ENCODE peak calls at places on chromosome 17, in seven cellular contexts. Z, D, F, S, I, M and T are unnamed samples.

GRCh38 chr17:41464682-41465081 is 2.5 kb downstream of the KRT32 start:
- DNase-seq in Z (no peak), D (no peak), F (peak; percentile 21), S (no peak), I (peak; percentile 76), M (peak; percentile 96), T (no peak)

GRCh38 chr17:80000955-80001354 is 34.7 kb downstream of the TBC1D16 start:
- DNase-seq in Z (no peak), D (no peak), F (no peak), S (no peak), I (no peak), M (no peak), T (no peak)

GRCh38 chr17:80125656-80126448 is 21.1 kb downstream of the EIF4A3 start:
- DNase-seq in Z (no peak), D (no peak), F (no peak), S (no peak), I (peak; percentile 83), M (no peak), T (no peak)

GRCh38 chr17:65638221-65638940 is 76.9 kb upstream of the AXIN2 start:
- DNase-seq in Z (no peak), D (no peak), F (no peak), S (no peak), I (peak; percentile 86), M (no peak), T (no peak)

GRCh38 chr17:77755410-77755963 is 203.0 kb upstream of the TNRC6C start:
- DNase-seq in Z (no peak), D (no peak), F (no peak), S (no peak), I (no peak), M (no peak), T (no peak)

GRCh38 chr17:72788950-72789585 is 303.4 kb downstream of the SLC39A11 start:
- DNase-seq in Z (no peak), D (no peak), F (no peak), S (no peak), I (peak; percentile 14), M (no peak), T (no peak)

GRCh38 chr17:72985882-72986720 is 106.4 kb downstream of the SLC39A11 start:
- DNase-seq in Z (peak; percentile 14), D (peak; percentile 69), F (peak; percentile 14), S (peak; percentile 82), I (peak; percentile 77), M (peak; percentile 88), T (peak; percentile 58)

GRCh38 chr17:74037320-74037719 is 166.2 kb upstream of the RPL38 start:
- DNase-seq in Z (no peak), D (no peak), F (no peak), S (no peak), I (no peak), M (peak; percentile 44), T (no peak)

GRCh38 chr17:42521666-42522262 is 14.3 kb upstream of the NAGLU start:
- DNase-seq in Z (no peak), D (no peak), F (no peak), S (peak; percentile 12), I (no peak), M (no peak), T (no peak)

GRCh38 chr17:259341-259976 is 78.0 kb upstream of the DOC2B start:
- DNase-seq in Z (no peak), D (no peak), F (no peak), S (no peak), I (no peak), M (no peak), T (no peak)

GRCh38 chr17:35345926-35346771 is 27.3 kb downstream of the SLFN11 start:
- DNase-seq in Z (peak; percentile 26), D (peak; percentile 15), F (peak; percentile 12), S (no peak), I (peak; percentile 58), M (no peak), T (peak; percentile 78)

GRCh38 chr17:45172541-45173286 is 11.0 kb downstream of the HEXIM2 start:
- DNase-seq in Z (peak; percentile 27), D (no peak), F (peak; percentile 73), S (no peak), I (peak; percentile 61), M (peak; percentile 97), T (peak; percentile 97)

GRCh38 chr17:10842658-10843057 is 4.8 kb upstream of the PIRT start:
- DNase-seq in Z (no peak), D (no peak), F (no peak), S (no peak), I (no peak), M (no peak), T (no peak)

GRCh38 chr17:16918443-16918842 is 53.5 kb downstream of the TNFRSF13B start:
- DNase-seq in Z (no peak), D (no peak), F (no peak), S (no peak), I (no peak), M (peak; percentile 78), T (no peak)

GRCh38 chr17:79211061-79211770 is 136.6 kb downstream of the ENGASE start:
- DNase-seq in Z (no peak), D (no peak), F (no peak), S (no peak), I (no peak), M (no peak), T (no peak)

GRCh38 chr17:45410144-45411091 is 22.3 kb downstream of the ARHGAP27 start:
- DNase-seq in Z (peak; percentile 39), D (no peak), F (no peak), S (no peak), I (no peak), M (no peak), T (peak; percentile 80)

GRCh38 chr17:7710341-7710740 is 5.3 kb downstream of the EFNB3 start:
- DNase-seq in Z (no peak), D (no peak), F (no peak), S (no peak), I (no peak), M (no peak), T (no peak)

GRCh38 chr17:75228305-75228704 is 22.8 kb downstream of the NUP85 start:
- DNase-seq in Z (no peak), D (no peak), F (no peak), S (no peak), I (no peak), M (no peak), T (no peak)

GRCh38 chr17:74454197-74455024 is 12.0 kb upstream of the CD300A start:
- DNase-seq in Z (no peak), D (peak; percentile 88), F (peak; percentile 74), S (no peak), I (no peak), M (no peak), T (no peak)

GRCh38 chr17:79461041-79461440 is 149.8 kb downstream of the RBFOX3 start:
- DNase-seq in Z (no peak), D (no peak), F (no peak), S (no peak), I (peak; percentile 42), M (peak; percentile 32), T (no peak)

GRCh38 chr17:8041249-8041928 is 2.5 kb downstream of the ALOX15B start:
- DNase-seq in Z (no peak), D (peak; percentile 38), F (no peak), S (peak; percentile 37), I (peak; percentile 83), M (peak; percentile 72), T (peak; percentile 40)

GRCh38 chr17:67347826-67348225 is 18.6 kb downstream of the PSMD12 start:
- DNase-seq in Z (no peak), D (no peak), F (no peak), S (no peak), I (no peak), M (no peak), T (no peak)

GRCh38 chr17:45946841-45947256 is 52.2 kb upstream of the STH start:
- DNase-seq in Z (no peak), D (no peak), F (no peak), S (no peak), I (peak; percentile 7), M (no peak), T (no peak)

GRCh38 chr17:66443601-66444000 is 141.2 kb downstream of the PRKCA start:
- DNase-seq in Z (no peak), D (no peak), F (no peak), S (no peak), I (no peak), M (no peak), T (no peak)

GRCh38 chr17:40068917-40069750 is 6.4 kb downstream of the THRA start:
- DNase-seq in Z (peak; percentile 52), D (no peak), F (peak; percentile 86), S (peak; percentile 65), I (peak; percentile 92), M (peak; percentile 25), T (peak; percentile 89)

GRCh38 chr17:40070895-40071719 is 8.3 kb downstream of the THRA start:
- DNase-seq in Z (no peak), D (no peak), F (no peak), S (peak; percentile 54), I (peak; percentile 14), M (no peak), T (no peak)

GRCh38 chr17:40069751-40070643 is 7.2 kb downstream of the THRA start:
- DNase-seq in Z (peak; percentile 33), D (no peak), F (no peak), S (peak; percentile 49), I (peak; percentile 47), M (peak; percentile 25), T (peak; percentile 28)

GRCh38 chr17:40071720-40072480 is 9.1 kb downstream of the THRA start:
- DNase-seq in Z (no peak), D (no peak), F (peak; percentile 75), S (no peak), I (peak; percentile 66), M (no peak), T (no peak)

GRCh38 chr17:40070644-40070894 is 7.8 kb downstream of the THRA start:
- DNase-seq in Z (no peak), D (no peak), F (no peak), S (no peak), I (no peak), M (no peak), T (no peak)
- H3K4me1 ChIP-seq in Z (peaks cover 69% of the 10 kb centered on the region), D (peaks cover 53% of the 10 kb centered on the region), F (peaks cover 79% of the 10 kb centered on the region), S (peaks cover 80% of the 10 kb centered on the region), I (peaks cover 80% of the 10 kb centered on the region), M (peaks cover 33% of the 10 kb centered on the region), T (peaks cover 43% of the 10 kb centered on the region)

DNA sequence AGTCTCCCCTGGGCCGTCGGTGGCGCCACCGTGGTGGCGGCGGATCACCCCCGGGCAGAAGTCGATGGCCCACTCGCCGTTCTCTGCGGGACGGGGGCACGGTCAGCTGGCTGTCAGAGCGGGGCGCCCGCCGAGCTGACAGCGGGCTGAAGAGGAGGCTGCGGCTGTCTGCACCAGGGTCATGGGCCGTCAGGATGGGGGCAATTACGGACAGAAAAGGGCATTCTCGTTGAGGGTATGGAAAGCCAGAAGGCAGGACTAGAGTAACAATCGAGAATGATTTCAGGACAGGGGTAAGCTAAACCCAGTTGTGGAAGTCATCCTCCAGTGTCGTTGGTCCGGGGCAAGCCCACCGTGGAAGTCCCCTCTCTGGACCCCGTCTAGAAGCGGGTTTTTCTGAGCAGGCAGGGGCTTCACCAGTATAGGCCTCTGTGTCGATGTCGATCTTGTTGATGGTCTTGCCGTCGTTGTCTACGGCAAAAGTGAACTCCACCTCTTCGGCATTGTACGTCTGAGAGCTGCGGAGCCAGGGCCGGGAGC is 1.7 kb downstream of the CHRNE start:
- DNase-seq in Z (no peak), D (no peak), F (no peak), S (no peak), I (no peak), M (no peak), T (no peak)
- H3K4me3 ChIP-seq in Z (peak overlapping the region; percentile 48), D (no peak overlapping the region), F (peak overlapping the region; percentile 74), S (no peak overlapping the region), I (no peak overlapping the region), M (no peak overlapping the region), T (no peak overlapping the region)

GRCh38 chr17:27498615-27499316 is 42.5 kb downstream of the KSR1 start:
- DNase-seq in Z (no peak), D (no peak), F (no peak), S (no peak), I (no peak), M (no peak), T (no peak)
- H3K4me1 ChIP-seq in Z (no peaks in the 10 kb centered on the region), D (peaks cover 20% of the 10 kb centered on the region), F (peaks cover 4% of the 10 kb centered on the region), S (peaks cover 28% of the 10 kb centered on the region), I (peaks cover 36% of the 10 kb centered on the region), M (peaks cover 15% of the 10 kb centered on the region), T (no peaks in the 10 kb centered on the region)

GRCh38 chr17:50144845-50145531 is 5.5 kb downstream of the PPP1R9B start:
- DNase-seq in Z (no peak), D (no peak), F (no peak), S (no peak), I (no peak), M (no peak), T (no peak)
- H3K4me3 ChIP-seq in Z (no peak overlapping the region), D (no peak overlapping the region), F (peak overlapping the region; percentile 96), S (no peak overlapping the region), I (no peak overlapping the region), M (no peak overlapping the region), T (no peak overlapping the region)